ENCODE peak calls at places on chromosome 21, in eight cellular contexts. A is naive thymus-derived CD8-positive, alpha-beta T cell; D is ureter; T is SJSA1; Y is NCI-H1092; Z is glomerular endothelial cell; G is fibroblast of lung; I is T-cell. J is an unnamed sample.

GRCh38 chr21:41754481-41754891 is 12.4 kb downstream of the RIPK4 start:
- DNase-seq in A (no peak), Y (no peak), I (no peak), G (no peak), D (no peak), T (no peak), Z (no peak), J (no peak)

GRCh38 chr21:26153758-26154157 is 16.8 kb downstream of the APP start:
- DNase-seq in T (peak), Y (no peak), I (no peak), D (no peak), G (no peak), A (no peak), Z (no peak), J (no peak)

GRCh38 chr21:35614412-35614901 is 445.9 kb downstream of the SETD4 start:
- DNase-seq in A (no peak), D (no peak), I (no peak), Z (no peak), T (peak), Y (no peak), G (no peak), J (no peak)

GRCh38 chr21:26098758-26099157 is 71.8 kb downstream of the APP start:
- DNase-seq in Y (no peak), I (no peak), G (peak), Z (no peak), A (no peak), T (peak), D (no peak), J (no peak)

GRCh38 chr21:26965567-26966359 is 1.1 kb downstream of the ADAMTS5 start:
- DNase-seq in I (no peak), A (no peak), T (no peak), D (peak), G (no peak), Y (no peak), Z (no peak), J (peak)

GRCh38 chr21:42614391-42614790 is 39.0 kb upstream of the PDE9A start:
- DNase-seq in Z (no peak), Y (no peak), G (no peak), I (peak), A (no peak), D (no peak), T (no peak), J (no peak)

GRCh38 chr21:35565204-35565611 is 495.1 kb downstream of the SETD4 start:
- DNase-seq in Y (no peak), G (peak), I (no peak), Z (no peak), A (no peak), D (peak), T (peak), J (peak)

GRCh38 chr21:43340491-43341348 is 86.2 kb downstream of the SIK1 start:
- DNase-seq in G (peak), Y (no peak), A (no peak), I (no peak), D (no peak), Z (no peak), T (peak), J (no peak)

GRCh38 chr21:22961248-22961647 is 1963.0 kb downstream of the NCAM2 start:
- DNase-seq in D (no peak), I (no peak), Z (no peak), A (no peak), T (no peak), Y (no peak), G (no peak), J (no peak)

GRCh38 chr21:26199471-26199870 is 28.9 kb upstream of the APP start:
- DNase-seq in Z (no peak), Y (no peak), D (no peak), A (no peak), T (no peak), G (peak), I (no peak), J (no peak)

GRCh38 chr21:44423312-44423821 is 31.9 kb upstream of the LRRC3 start:
- DNase-seq in G (no peak), Z (no peak), A (no peak), Y (no peak), D (peak), I (no peak), T (no peak), J (no peak)

GRCh38 chr21:36627242-36627641 is 71.7 kb upstream of the SIM2 start:
- DNase-seq in A (no peak), T (peak), I (no peak), Z (no peak), D (no peak), Y (no peak), G (peak), J (no peak)

GRCh38 chr21:35578350-35578782 is 482.0 kb downstream of the SETD4 start:
- DNase-seq in A (no peak), Y (no peak), Z (no peak), T (no peak), G (peak), D (no peak), I (no peak), J (no peak)

GRCh38 chr21:36909901-36910561 is 56.4 kb downstream of the HLCS start:
- DNase-seq in G (peak), A (no peak), I (no peak), D (no peak), T (peak), Z (peak), Y (no peak), J (no peak)